ENCODE peak calls at places on chromosome 5, in four cellular contexts. M is K562, G is HL-60, R is GM12878. F is an unnamed sample.

GRCh38 chr5:40841068-40841805 is at the start of gene CARD6:
- DNase-seq in M (peak; percentile 74), G (peak; percentile 46), R (no peak), F (no peak)

GRCh38 chr5:91177639-91178038 is 205.5 kb downstream of the ARRDC3 start:
- DNase-seq in M (no peak), G (no peak), R (no peak), F (no peak)

GRCh38 chr5:127561254-127561653 is 43.8 kb downstream of the PRRC1 start:
- DNase-seq in M (no peak), G (no peak), R (no peak), F (no peak)

GRCh38 chr5:169064093-169064492 is 236.8 kb downstream of the SLIT3 start:
- DNase-seq in M (no peak), G (no peak), R (no peak), F (no peak)

GRCh38 chr5:132055808-132056609 is 4.4 kb upstream of the IL3 start:
- DNase-seq in M (no peak), G (no peak), R (no peak), F (no peak)

GRCh38 chr5:50684721-50685120 is 18.3 kb downstream of the PARP8 start:
- DNase-seq in M (no peak), G (no peak), R (no peak), F (no peak)

GRCh38 chr5:160479926-160480325 is 58.3 kb downstream of the PTTG1 start:
- DNase-seq in M (no peak), G (no peak), R (no peak), F (no peak)

GRCh38 chr5:51961154-51961562 is 577.9 kb downstream of the ISL1 start:
- DNase-seq in M (no peak), G (no peak), R (no peak), F (no peak)

GRCh38 chr5:147510885-147511284 is 1.0 kb upstream of the DPYSL3 start:
- DNase-seq in M (no peak), G (no peak), R (no peak), F (no peak)

GRCh38 chr5:43802119-43802518 is 199.1 kb downstream of the NNT start:
- DNase-seq in M (no peak), G (no peak), R (no peak), F (no peak)

GRCh38 chr5:4511996-4512656 is 628.0 kb upstream of the ADAMTS16 start:
- DNase-seq in M (peak; percentile 20), G (no peak), R (no peak), F (no peak)

GRCh38 chr5:177434437-177434836 is 8.0 kb downstream of the GRK6 start:
- DNase-seq in M (no peak), G (no peak), R (no peak), F (no peak)

GRCh38 chr5:177312649-177313181 is 1.0 kb upstream of the MXD3 start:
- DNase-seq in M (peak; percentile 85), G (peak; percentile 66), R (no peak), F (no peak)

GRCh38 chr5:178331491-178331981 is 98.9 kb upstream of the PHYKPL start:
- DNase-seq in M (no peak), G (no peak), R (no peak), F (no peak)

GRCh38 chr5:112921031-112921832 is 795 bp downstream of the REEP5 start:
- DNase-seq in M (peak; percentile 74), G (peak; percentile 34), R (no peak), F (peak; percentile 53)

GRCh38 chr5:109645591-109646236 is 44.0 kb upstream of the MAN2A1 start:
- DNase-seq in M (peak; percentile 61), G (no peak), R (no peak), F (no peak)

GRCh38 chr5:171616002-171616780 is 169.4 kb upstream of the SMIM23 start:
- DNase-seq in M (peak; percentile 8), G (no peak), R (no peak), F (no peak)

GRCh38 chr5:75622564-75622963 is 11.3 kb downstream of the ANKDD1B start:
- DNase-seq in M (no peak), G (no peak), R (no peak), F (no peak)
- TF ChIP-seq POLR2AphosphoS5 in M (no peak), G (no peak), R (no peak), F (no peak)

GRCh38 chr5:7017004-7017770 is 304.0 kb downstream of the TENT4A start:
- DNase-seq in M (no peak), G (no peak), R (no peak), F (no peak)

GRCh38 chr5:7010578-7010977 is 297.3 kb downstream of the TENT4A start:
- DNase-seq in M (peak; percentile 4), G (no peak), R (no peak), F (no peak)

GRCh38 chr5:7015586-7016256 is 302.5 kb downstream of the TENT4A start:
- DNase-seq in M (peak; percentile 20), G (no peak), R (no peak), F (no peak)

GRCh38 chr5:7012057-7012456 is 298.8 kb downstream of the TENT4A start:
- DNase-seq in M (no peak), G (no peak), R (no peak), F (no peak)
- TF ChIP-seq SPI1 in M (no peak), G (no peak), R (no peak), F (no peak)

GRCh38 chr5:54603372-54603771 is 85.8 kb downstream of the SNX18 start:
- DNase-seq in M (no peak), G (no peak), R (no peak), F (no peak)

GRCh38 chr5:54612711-54613110 is 95.2 kb downstream of the SNX18 start:
- DNase-seq in M (no peak), G (no peak), R (no peak), F (no peak)

GRCh38 chr5:54610197-54610898 is 92.8 kb downstream of the SNX18 start:
- DNase-seq in M (no peak), G (no peak), R (peak; percentile 51), F (peak; percentile 27)

GRCh38 chr5:54611290-54611951 is 93.9 kb downstream of the SNX18 start:
- DNase-seq in M (no peak), G (peak; percentile 14), R (no peak), F (no peak)

GRCh38 chr5:54608423-54609085 is 91.0 kb downstream of the SNX18 start:
- DNase-seq in M (no peak), G (peak; percentile 44), R (no peak), F (no peak)
- TF ChIP-seq POLR2AphosphoS5 in M (no peak), G (no peak), R (no peak), F (no peak)

DNA sequence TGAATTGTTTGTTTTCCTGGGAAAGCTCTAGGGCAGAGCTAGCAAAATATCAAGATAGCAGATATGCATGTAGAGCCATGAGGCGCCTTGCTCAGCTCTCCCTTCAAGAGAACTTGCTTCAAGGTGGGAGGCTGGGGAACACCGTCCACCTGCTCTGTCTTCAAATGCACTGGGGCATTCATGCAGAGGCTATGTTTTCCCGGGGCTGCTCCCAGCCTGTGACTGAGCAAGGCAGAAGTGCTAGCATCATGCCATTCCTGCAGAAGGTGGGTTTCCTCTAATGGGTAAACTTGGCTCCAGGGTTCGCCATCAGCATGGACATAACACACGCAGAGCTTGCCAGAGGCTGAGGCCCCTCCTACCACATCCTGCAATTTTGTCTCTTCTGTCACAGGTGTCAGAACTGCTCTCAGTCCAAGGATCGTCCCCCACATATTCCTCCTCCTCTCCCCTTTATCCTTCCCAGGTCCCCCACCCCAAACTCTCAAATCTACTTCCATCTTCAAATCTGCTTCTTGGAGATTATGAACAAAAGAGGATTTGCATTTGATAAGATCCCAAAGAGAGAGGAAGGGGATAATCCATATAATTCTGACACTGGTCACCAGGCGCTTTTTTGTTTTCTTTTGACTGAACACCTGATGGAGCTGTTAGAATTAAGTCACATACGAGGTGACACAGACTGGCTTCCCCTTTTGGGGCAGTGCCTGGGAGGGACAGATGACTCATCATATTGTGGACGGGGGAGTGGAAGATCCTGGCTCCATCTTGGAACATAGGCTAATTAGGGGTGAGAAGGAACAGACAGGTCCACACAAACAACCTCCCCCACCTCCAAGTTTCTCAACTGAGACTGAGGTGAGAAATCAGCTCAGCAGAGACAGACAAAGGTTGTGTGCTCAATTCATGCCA is 85.0 kb upstream of the TAF11L2 start:
- DNase-seq in M (peak; percentile 30), G (peak; percentile 91), R (no peak), F (peak; percentile 16)
- TF ChIP-seq SPI1 in M (peak; percentile 93), G (peak; percentile 95), R (peak; percentile 72), F (peak; percentile 81)

GRCh38 chr5:157561105-157561504 is 14.5 kb downstream of the ADAM19 start:
- DNase-seq in M (no peak), G (no peak), R (no peak), F (no peak)
- TF ChIP-seq POLR2AphosphoS5 in M (no peak), G (no peak), R (no peak), F (no peak)

DNA sequence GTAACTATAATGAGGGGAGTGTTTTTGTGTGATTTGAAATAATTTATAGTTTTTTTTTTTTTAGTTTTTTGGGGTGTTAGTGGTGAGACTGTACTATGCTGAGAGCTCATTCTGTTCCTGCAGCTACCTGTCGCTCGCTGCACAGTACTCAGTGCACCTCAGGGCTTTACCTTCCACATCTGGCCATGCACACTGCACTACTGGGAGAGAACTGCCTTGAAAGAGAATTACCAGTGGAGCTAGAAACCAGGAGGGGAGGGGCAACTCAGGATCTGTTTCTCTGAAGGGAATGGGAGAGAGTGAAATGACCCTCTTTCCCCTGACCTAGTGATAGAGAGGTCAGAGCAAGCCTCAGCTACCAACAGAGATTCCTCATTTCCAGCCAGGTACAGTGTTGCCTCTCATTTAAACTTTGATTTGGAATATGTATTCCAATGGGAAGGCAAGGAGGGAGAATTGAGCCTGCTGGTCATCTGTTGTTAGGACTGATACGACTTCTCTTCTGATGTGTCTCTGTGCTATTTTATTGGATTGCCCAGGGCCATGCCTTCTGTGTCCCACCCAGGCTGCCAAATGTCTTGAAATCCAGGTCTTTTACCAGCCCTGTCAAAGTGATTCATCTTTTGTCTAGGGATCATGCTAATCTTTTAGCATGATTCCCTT is 8.9 kb downstream of the ATG10 start:
- DNase-seq in M (no peak), G (no peak), R (no peak), F (no peak)
- TF ChIP-seq SPI1 in M (no peak), G (no peak), R (no peak), F (no peak)

F was measured in GM12891.